ENCODE peak calls at places on chromosomes 11 and 22, in four cellular contexts. One of them, this sample, is unnamed.

GRCh38 chr11:11967669-11968510 is 40.5 kb downstream of the DKK3 start:
- DNase-seq in stimulated activated CD4-positive, alpha-beta T cell treated with anti-CD3 and anti-CD28 coated beads, TNF-alpha, amount 100 ng/mL, for 4 hours: no peak
- DNase-seq in Caki2: no peak
- DNase-seq in endothelial cell of umbilical vein: no peak
- DNase-seq in this sample: no peak

GRCh38 chr11:85269109-85269508 is 358.0 kb downstream of the DLG2 start:
- DNase-seq in endothelial cell of umbilical vein: no peak
- DNase-seq in stimulated activated CD4-positive, alpha-beta T cell treated with anti-CD3 and anti-CD28 coated beads, TNF-alpha, amount 100 ng/mL, for 4 hours: no peak
- DNase-seq in Caki2: no peak
- DNase-seq in this sample: no peak

GRCh38 chr11:3201677-3202181 is 16.9 kb downstream of the MRGPRG start:
- DNase-seq in stimulated activated CD4-positive, alpha-beta T cell treated with anti-CD3 and anti-CD28 coated beads, TNF-alpha, amount 100 ng/mL, for 4 hours: no peak
- DNase-seq in Caki2: no peak
- DNase-seq in endothelial cell of umbilical vein: no peak
- DNase-seq in this sample: no peak

GRCh38 chr11:77107950-77108349 is 5.3 kb downstream of the OMP start:
- DNase-seq in endothelial cell of umbilical vein: peak
- DNase-seq in stimulated activated CD4-positive, alpha-beta T cell treated with anti-CD3 and anti-CD28 coated beads, TNF-alpha, amount 100 ng/mL, for 4 hours: no peak
- DNase-seq in Caki2: peak
- DNase-seq in this sample: no peak

GRCh38 chr22:27435839-27436581 is 365.5 kb downstream of the MN1 start:
- DNase-seq in Caki2: no peak
- DNase-seq in stimulated activated CD4-positive, alpha-beta T cell treated with anti-CD3 and anti-CD28 coated beads, TNF-alpha, amount 100 ng/mL, for 4 hours: no peak
- DNase-seq in endothelial cell of umbilical vein: peak
- DNase-seq in this sample: no peak

GRCh38 chr22:39820266-39820665 is 73.3 kb downstream of the ENTHD1 start:
- DNase-seq in endothelial cell of umbilical vein: peak
- DNase-seq in stimulated activated CD4-positive, alpha-beta T cell treated with anti-CD3 and anti-CD28 coated beads, TNF-alpha, amount 100 ng/mL, for 4 hours: no peak
- DNase-seq in Caki2: peak
- DNase-seq in this sample: no peak

GRCh38 chr11:61549662-61550568 is 31.0 kb downstream of the SYT7 start:
- DNase-seq in endothelial cell of umbilical vein: no peak
- DNase-seq in stimulated activated CD4-positive, alpha-beta T cell treated with anti-CD3 and anti-CD28 coated beads, TNF-alpha, amount 100 ng/mL, for 4 hours: no peak
- DNase-seq in Caki2: no peak
- DNase-seq in this sample: no peak

GRCh38 chr11:19597876-19598275 is 114.8 kb upstream of the NAV2 start:
- DNase-seq in endothelial cell of umbilical vein: no peak
- DNase-seq in stimulated activated CD4-positive, alpha-beta T cell treated with anti-CD3 and anti-CD28 coated beads, TNF-alpha, amount 100 ng/mL, for 4 hours: no peak
- DNase-seq in Caki2: no peak
- DNase-seq in this sample: no peak

GRCh38 chr22:44765571-44766285 is 13.4 kb downstream of the ARHGAP8 start:
- DNase-seq in stimulated activated CD4-positive, alpha-beta T cell treated with anti-CD3 and anti-CD28 coated beads, TNF-alpha, amount 100 ng/mL, for 4 hours: no peak
- DNase-seq in Caki2: no peak
- DNase-seq in endothelial cell of umbilical vein: no peak
- DNase-seq in this sample: no peak

GRCh38 chr11:96781082-96781481 is 391.3 kb downstream of the JRKL start:
- DNase-seq in Caki2: no peak
- DNase-seq in stimulated activated CD4-positive, alpha-beta T cell treated with anti-CD3 and anti-CD28 coated beads, TNF-alpha, amount 100 ng/mL, for 4 hours: no peak
- DNase-seq in endothelial cell of umbilical vein: peak
- DNase-seq in this sample: no peak

GRCh38 chr22:39519681-39520053 is 695 bp upstream of the ATF4 start:
- DNase-seq in endothelial cell of umbilical vein: no peak
- DNase-seq in Caki2: no peak
- DNase-seq in stimulated activated CD4-positive, alpha-beta T cell treated with anti-CD3 and anti-CD28 coated beads, TNF-alpha, amount 100 ng/mL, for 4 hours: no peak
- DNase-seq in this sample: no peak

GRCh38 chr11:80899381-80899780 is 1458.6 kb upstream of the TENM4 start:
- DNase-seq in stimulated activated CD4-positive, alpha-beta T cell treated with anti-CD3 and anti-CD28 coated beads, TNF-alpha, amount 100 ng/mL, for 4 hours: no peak
- DNase-seq in endothelial cell of umbilical vein: peak
- DNase-seq in Caki2: no peak
- DNase-seq in this sample: no peak

GRCh38 chr22:22022255-22022840 is 39.8 kb upstream of the TOP3B start:
- DNase-seq in endothelial cell of umbilical vein: no peak
- DNase-seq in Caki2: no peak
- DNase-seq in stimulated activated CD4-positive, alpha-beta T cell treated with anti-CD3 and anti-CD28 coated beads, TNF-alpha, amount 100 ng/mL, for 4 hours: no peak
- DNase-seq in this sample: no peak

GRCh38 chr11:12157241-12157661 is 46.9 kb downstream of the MICAL2 start:
- DNase-seq in stimulated activated CD4-positive, alpha-beta T cell treated with anti-CD3 and anti-CD28 coated beads, TNF-alpha, amount 100 ng/mL, for 4 hours: no peak
- DNase-seq in Caki2: no peak
- DNase-seq in endothelial cell of umbilical vein: peak
- DNase-seq in this sample: no peak

GRCh38 chr11:64659417-64660144 is 63.4 kb downstream of the NRXN2 start:
- DNase-seq in stimulated activated CD4-positive, alpha-beta T cell treated with anti-CD3 and anti-CD28 coated beads, TNF-alpha, amount 100 ng/mL, for 4 hours: no peak
- DNase-seq in endothelial cell of umbilical vein: no peak
- DNase-seq in Caki2: peak
- DNase-seq in this sample: no peak

GRCh38 chr11:129323896-129324522 is 51.6 kb upstream of the BARX2 start:
- DNase-seq in endothelial cell of umbilical vein: no peak
- DNase-seq in stimulated activated CD4-positive, alpha-beta T cell treated with anti-CD3 and anti-CD28 coated beads, TNF-alpha, amount 100 ng/mL, for 4 hours: no peak
- DNase-seq in Caki2: no peak
- DNase-seq in this sample: no peak

GRCh38 chr11:73288873-73289707 is 17.0 kb downstream of the P2RY6 start:
- DNase-seq in Caki2: peak
- DNase-seq in stimulated activated CD4-positive, alpha-beta T cell treated with anti-CD3 and anti-CD28 coated beads, TNF-alpha, amount 100 ng/mL, for 4 hours: no peak
- DNase-seq in endothelial cell of umbilical vein: peak
- DNase-seq in this sample: no peak

GRCh38 chr11:60917267-60917666 is 3.3 kb downstream of the TMEM109 start:
- DNase-seq in Caki2: no peak
- DNase-seq in endothelial cell of umbilical vein: no peak
- DNase-seq in stimulated activated CD4-positive, alpha-beta T cell treated with anti-CD3 and anti-CD28 coated beads, TNF-alpha, amount 100 ng/mL, for 4 hours: no peak
- DNase-seq in this sample: no peak

GRCh38 chr11:8593935-8594909 is at the start of gene STK33:
- DNase-seq in stimulated activated CD4-positive, alpha-beta T cell treated with anti-CD3 and anti-CD28 coated beads, TNF-alpha, amount 100 ng/mL, for 4 hours: no peak
- DNase-seq in endothelial cell of umbilical vein: no peak
- DNase-seq in Caki2: no peak
- DNase-seq in this sample: no peak

GRCh38 chr11:17412488-17413180 is 24.2 kb upstream of the KCNJ11 start:
- DNase-seq in stimulated activated CD4-positive, alpha-beta T cell treated with anti-CD3 and anti-CD28 coated beads, TNF-alpha, amount 100 ng/mL, for 4 hours: no peak
- DNase-seq in endothelial cell of umbilical vein: no peak
- DNase-seq in Caki2: no peak
- DNase-seq in this sample: no peak

GRCh38 chr11:3877252-3878035 is 22.0 kb downstream of the STIM1 start:
- DNase-seq in stimulated activated CD4-positive, alpha-beta T cell treated with anti-CD3 and anti-CD28 coated beads, TNF-alpha, amount 100 ng/mL, for 4 hours: no peak
- DNase-seq in Caki2: peak
- DNase-seq in endothelial cell of umbilical vein: no peak
- DNase-seq in this sample: no peak

GRCh38 chr11:33775832-33776231 is 1.5 kb upstream of the FBXO3 start:
- DNase-seq in Caki2: peak
- DNase-seq in endothelial cell of umbilical vein: no peak
- DNase-seq in stimulated activated CD4-positive, alpha-beta T cell treated with anti-CD3 and anti-CD28 coated beads, TNF-alpha, amount 100 ng/mL, for 4 hours: no peak
- DNase-seq in this sample: no peak

GRCh38 chr11:124538019-124538418 is 5.4 kb downstream of the OR8B12 start:
- DNase-seq in Caki2: peak
- DNase-seq in endothelial cell of umbilical vein: no peak
- DNase-seq in stimulated activated CD4-positive, alpha-beta T cell treated with anti-CD3 and anti-CD28 coated beads, TNF-alpha, amount 100 ng/mL, for 4 hours: no peak
- DNase-seq in this sample: no peak

GRCh38 chr22:28822930-28823481 is 22.6 kb upstream of the XBP1 start:
- DNase-seq in Caki2: no peak
- DNase-seq in endothelial cell of umbilical vein: no peak
- DNase-seq in stimulated activated CD4-positive, alpha-beta T cell treated with anti-CD3 and anti-CD28 coated beads, TNF-alpha, amount 100 ng/mL, for 4 hours: no peak
- DNase-seq in this sample: no peak

GRCh38 chr22:30610299-30610698 is 3.3 kb downstream of the TCN2 start:
- DNase-seq in Caki2: no peak
- DNase-seq in stimulated activated CD4-positive, alpha-beta T cell treated with anti-CD3 and anti-CD28 coated beads, TNF-alpha, amount 100 ng/mL, for 4 hours: no peak
- DNase-seq in endothelial cell of umbilical vein: no peak
- DNase-seq in this sample: no peak

GRCh38 chr11:11662578-11662977 is 40.8 kb upstream of the GALNT18 start:
- DNase-seq in stimulated activated CD4-positive, alpha-beta T cell treated with anti-CD3 and anti-CD28 coated beads, TNF-alpha, amount 100 ng/mL, for 4 hours: no peak
- DNase-seq in endothelial cell of umbilical vein: no peak
- DNase-seq in Caki2: no peak
- DNase-seq in this sample: no peak

GRCh38 chr22:46054878-46055158 is 77.9 kb upstream of the WNT7B start:
- DNase-seq in Caki2: no peak
- DNase-seq in endothelial cell of umbilical vein: no peak
- DNase-seq in stimulated activated CD4-positive, alpha-beta T cell treated with anti-CD3 and anti-CD28 coated beads, TNF-alpha, amount 100 ng/mL, for 4 hours: no peak
- DNase-seq in this sample: no peak

GRCh38 chr11:120272303-120272702 is 32.4 kb downstream of the POU2F3 start:
- DNase-seq in endothelial cell of umbilical vein: peak
- DNase-seq in Caki2: no peak
- DNase-seq in stimulated activated CD4-positive, alpha-beta T cell treated with anti-CD3 and anti-CD28 coated beads, TNF-alpha, amount 100 ng/mL, for 4 hours: no peak
- DNase-seq in this sample: no peak

GRCh38 chr22:39983346-39983745 is 11.4 kb upstream of the FAM83F start:
- DNase-seq in stimulated activated CD4-positive, alpha-beta T cell treated with anti-CD3 and anti-CD28 coated beads, TNF-alpha, amount 100 ng/mL, for 4 hours: no peak
- DNase-seq in endothelial cell of umbilical vein: no peak
- DNase-seq in Caki2: no peak
- DNase-seq in this sample: no peak

GRCh38 chr22:29344137-29344536 is 28.6 kb upstream of the RASL10A start:
- DNase-seq in endothelial cell of umbilical vein: no peak
- DNase-seq in Caki2: peak
- DNase-seq in stimulated activated CD4-positive, alpha-beta T cell treated with anti-CD3 and anti-CD28 coated beads, TNF-alpha, amount 100 ng/mL, for 4 hours: no peak
- DNase-seq in this sample: no peak

GRCh38 chr22:27120036-27120435 is 462.6 kb downstream of the MIAT start:
- DNase-seq in endothelial cell of umbilical vein: no peak
- DNase-seq in Caki2: no peak
- DNase-seq in stimulated activated CD4-positive, alpha-beta T cell treated with anti-CD3 and anti-CD28 coated beads, TNF-alpha, amount 100 ng/mL, for 4 hours: no peak
- DNase-seq in this sample: no peak